ENCODE peak calls at places on chromosome 6, in nine cellular contexts. One of them, this sample, is unnamed.
A peak's percentile ranks its signal among the peaks of the same experiment; 100 is the strongest.

GRCh38 chr6:164911151-164911550 is 398.3 kb downstream of the C6orf118 start:
- DNase-seq in foreskin keratinocyte: no peak
- DNase-seq in islet precursor cell: no peak
- DNase-seq in HFFc6: no peak
- DNase-seq in activated T-cell treated with anti-CD3 and anti-CD28 coated beads for 1 hour: no peak
- DNase-seq in cardiac fibroblast: no peak
- DNase-seq in NCI-H2029 treated with DMSO at 0.1 percent for 48 hours: peak; percentile 42
- DNase-seq in RPMI7951: no peak
- DNase-seq in EL: no peak
- DNase-seq in this sample: no peak

GRCh38 chr6:14142816-14143215 is 25.2 kb downstream of the CD83 start:
- DNase-seq in foreskin keratinocyte: no peak
- DNase-seq in islet precursor cell: no peak
- DNase-seq in HFFc6: no peak
- DNase-seq in activated T-cell treated with anti-CD3 and anti-CD28 coated beads for 1 hour: no peak
- DNase-seq in cardiac fibroblast: no peak
- DNase-seq in NCI-H2029 treated with DMSO at 0.1 percent for 48 hours: no peak
- DNase-seq in RPMI7951: no peak
- DNase-seq in EL: no peak
- DNase-seq in this sample: no peak

GRCh38 chr6:32941412-32941784 is 570 bp upstream of the HLA-DMB start:
- DNase-seq in foreskin keratinocyte: no peak
- DNase-seq in islet precursor cell: no peak
- DNase-seq in HFFc6: no peak
- DNase-seq in activated T-cell treated with anti-CD3 and anti-CD28 coated beads for 1 hour: peak; percentile 13
- DNase-seq in cardiac fibroblast: no peak
- DNase-seq in NCI-H2029 treated with DMSO at 0.1 percent for 48 hours: no peak
- DNase-seq in RPMI7951: no peak
- DNase-seq in EL: no peak
- DNase-seq in this sample: no peak

GRCh38 chr6:63278916-63279315 is 40.9 kb downstream of the LGSN start:
- DNase-seq in foreskin keratinocyte: no peak
- DNase-seq in islet precursor cell: no peak
- DNase-seq in HFFc6: no peak
- DNase-seq in activated T-cell treated with anti-CD3 and anti-CD28 coated beads for 1 hour: no peak
- DNase-seq in cardiac fibroblast: no peak
- DNase-seq in NCI-H2029 treated with DMSO at 0.1 percent for 48 hours: no peak
- DNase-seq in RPMI7951: no peak
- DNase-seq in EL: no peak
- DNase-seq in this sample: no peak

GRCh38 chr6:57182017-57182432 is 9.9 kb downstream of the BAG2 start:
- DNase-seq in foreskin keratinocyte: no peak
- DNase-seq in islet precursor cell: no peak
- DNase-seq in HFFc6: no peak
- DNase-seq in activated T-cell treated with anti-CD3 and anti-CD28 coated beads for 1 hour: no peak
- DNase-seq in cardiac fibroblast: no peak
- DNase-seq in NCI-H2029 treated with DMSO at 0.1 percent for 48 hours: no peak
- DNase-seq in RPMI7951: no peak
- DNase-seq in EL: no peak
- DNase-seq in this sample: peak; percentile 83

GRCh38 chr6:14040042-14040441 is 77.5 kb upstream of the CD83 start:
- DNase-seq in foreskin keratinocyte: no peak
- DNase-seq in islet precursor cell: no peak
- DNase-seq in HFFc6: no peak
- DNase-seq in activated T-cell treated with anti-CD3 and anti-CD28 coated beads for 1 hour: no peak
- DNase-seq in cardiac fibroblast: no peak
- DNase-seq in NCI-H2029 treated with DMSO at 0.1 percent for 48 hours: no peak
- DNase-seq in RPMI7951: no peak
- DNase-seq in EL: no peak
- DNase-seq in this sample: no peak

GRCh38 chr6:15246217-15247211 is 645 bp downstream of the JARID2 start:
- DNase-seq in foreskin keratinocyte: no peak
- DNase-seq in islet precursor cell: no peak
- DNase-seq in HFFc6: no peak
- DNase-seq in activated T-cell treated with anti-CD3 and anti-CD28 coated beads for 1 hour: no peak
- DNase-seq in cardiac fibroblast: peak; percentile 46
- DNase-seq in NCI-H2029 treated with DMSO at 0.1 percent for 48 hours: peak; percentile 36
- DNase-seq in RPMI7951: no peak
- DNase-seq in EL: peak; percentile 26
- DNase-seq in this sample: peak; percentile 49

GRCh38 chr6:71139249-71139648 is 149.4 kb upstream of the OGFRL1 start:
- DNase-seq in foreskin keratinocyte: peak; percentile 55
- DNase-seq in islet precursor cell: peak; percentile 65
- DNase-seq in HFFc6: no peak
- DNase-seq in activated T-cell treated with anti-CD3 and anti-CD28 coated beads for 1 hour: no peak
- DNase-seq in cardiac fibroblast: peak; percentile 35
- DNase-seq in NCI-H2029 treated with DMSO at 0.1 percent for 48 hours: no peak
- DNase-seq in RPMI7951: peak; percentile 94
- DNase-seq in EL: peak; percentile 92
- DNase-seq in this sample: peak; percentile 2

GRCh38 chr6:169205176-169206160 is 48.2 kb downstream of the THBS2 start:
- DNase-seq in foreskin keratinocyte: no peak
- DNase-seq in islet precursor cell: no peak
- DNase-seq in HFFc6: peak; percentile 18
- DNase-seq in activated T-cell treated with anti-CD3 and anti-CD28 coated beads for 1 hour: no peak
- DNase-seq in cardiac fibroblast: peak; percentile 43
- DNase-seq in NCI-H2029 treated with DMSO at 0.1 percent for 48 hours: no peak
- DNase-seq in RPMI7951: peak; percentile 90
- DNase-seq in EL: peak; percentile 70
- DNase-seq in this sample: peak; percentile 79

GRCh38 chr6:45419574-45420082 is 41.9 kb upstream of the SUPT3H start:
- DNase-seq in foreskin keratinocyte: no peak
- DNase-seq in islet precursor cell: peak; percentile 90
- DNase-seq in HFFc6: peak; percentile 48
- DNase-seq in activated T-cell treated with anti-CD3 and anti-CD28 coated beads for 1 hour: peak; percentile 42
- DNase-seq in cardiac fibroblast: peak; percentile 63
- DNase-seq in NCI-H2029 treated with DMSO at 0.1 percent for 48 hours: no peak
- DNase-seq in RPMI7951: no peak
- DNase-seq in EL: peak; percentile 41
- DNase-seq in this sample: no peak

GRCh38 chr6:157089258-157089657 is 234.1 kb downstream of the TMEM242 start:
- DNase-seq in foreskin keratinocyte: no peak
- DNase-seq in islet precursor cell: peak; percentile 83
- DNase-seq in HFFc6: peak; percentile 88
- DNase-seq in activated T-cell treated with anti-CD3 and anti-CD28 coated beads for 1 hour: no peak
- DNase-seq in cardiac fibroblast: peak; percentile 39
- DNase-seq in NCI-H2029 treated with DMSO at 0.1 percent for 48 hours: peak; percentile 65
- DNase-seq in RPMI7951: peak; percentile 16
- DNase-seq in EL: no peak
- DNase-seq in this sample: peak; percentile 60

GRCh38 chr6:15313367-15313766 is 67.5 kb downstream of the JARID2 start:
- DNase-seq in foreskin keratinocyte: no peak
- DNase-seq in islet precursor cell: no peak
- DNase-seq in HFFc6: no peak
- DNase-seq in activated T-cell treated with anti-CD3 and anti-CD28 coated beads for 1 hour: no peak
- DNase-seq in cardiac fibroblast: no peak
- DNase-seq in NCI-H2029 treated with DMSO at 0.1 percent for 48 hours: no peak
- DNase-seq in RPMI7951: no peak
- DNase-seq in EL: no peak
- DNase-seq in this sample: no peak

This sample was measured in IMR-90.